ENCODE peak calls at places on chromosome 4, in ten cellular contexts. One of them, this sample, is unnamed.

GRCh38 chr4:2909583-2909982 is 53.6 kb downstream of the NOP14 start:
- DNase-seq in stimulated activated CD4-positive, alpha-beta T cell treated with anti-CD3 and anti-CD28 coated beads, Interleukin-12 subunit alpha, Interleukin-12 subunit beta, amount 100 ng/mL, for 48 hours: no peak
- DNase-seq in stimulated activated naive CD4-positive, alpha-beta T cell: no peak
- DNase-seq in right cardiac atrium: no peak
- DNase-seq in dermis blood vessel endothelial cell: no peak
- DNase-seq in WERI-Rb-1: no peak
- DNase-seq in stimulated activated naive CD8-positive, alpha-beta T cell treated with anti-CD3 and anti-CD28 coated beads, Interleukin-15, amount 100 ng/mL, for 72 hours: no peak
- DNase-seq in GM12865: no peak
- DNase-seq in lower leg skin: no peak
- DNase-seq in DMS153: no peak
- DNase-seq in this sample: no peak

GRCh38 chr4:69823481-69824186 is 36.3 kb downstream of the SULT1E1 start:
- DNase-seq in stimulated activated CD4-positive, alpha-beta T cell treated with anti-CD3 and anti-CD28 coated beads, Interleukin-12 subunit alpha, Interleukin-12 subunit beta, amount 100 ng/mL, for 48 hours: peak
- DNase-seq in stimulated activated naive CD4-positive, alpha-beta T cell: peak
- DNase-seq in right cardiac atrium: peak
- DNase-seq in dermis blood vessel endothelial cell: peak
- DNase-seq in WERI-Rb-1: peak
- DNase-seq in stimulated activated naive CD8-positive, alpha-beta T cell treated with anti-CD3 and anti-CD28 coated beads, Interleukin-15, amount 100 ng/mL, for 72 hours: no peak
- DNase-seq in GM12865: peak
- DNase-seq in lower leg skin: no peak
- DNase-seq in DMS153: peak
- DNase-seq in this sample: peak

GRCh38 chr4:139528377-139529005 is 27.5 kb downstream of the SETD7 start:
- DNase-seq in stimulated activated CD4-positive, alpha-beta T cell treated with anti-CD3 and anti-CD28 coated beads, Interleukin-12 subunit alpha, Interleukin-12 subunit beta, amount 100 ng/mL, for 48 hours: no peak
- DNase-seq in stimulated activated naive CD4-positive, alpha-beta T cell: no peak
- DNase-seq in right cardiac atrium: peak
- DNase-seq in dermis blood vessel endothelial cell: no peak
- DNase-seq in WERI-Rb-1: peak
- DNase-seq in stimulated activated naive CD8-positive, alpha-beta T cell treated with anti-CD3 and anti-CD28 coated beads, Interleukin-15, amount 100 ng/mL, for 72 hours: no peak
- DNase-seq in GM12865: peak
- DNase-seq in lower leg skin: no peak
- DNase-seq in DMS153: no peak
- DNase-seq in this sample: no peak

GRCh38 chr4:6378493-6379445 is 93.6 kb downstream of the PPP2R2C start:
- DNase-seq in stimulated activated CD4-positive, alpha-beta T cell treated with anti-CD3 and anti-CD28 coated beads, Interleukin-12 subunit alpha, Interleukin-12 subunit beta, amount 100 ng/mL, for 48 hours: no peak
- DNase-seq in stimulated activated naive CD4-positive, alpha-beta T cell: no peak
- DNase-seq in right cardiac atrium: peak
- DNase-seq in dermis blood vessel endothelial cell: no peak
- DNase-seq in WERI-Rb-1: no peak
- DNase-seq in stimulated activated naive CD8-positive, alpha-beta T cell treated with anti-CD3 and anti-CD28 coated beads, Interleukin-15, amount 100 ng/mL, for 72 hours: no peak
- DNase-seq in GM12865: no peak
- DNase-seq in lower leg skin: no peak
- DNase-seq in DMS153: no peak
- DNase-seq in this sample: no peak

GRCh38 chr4:107473126-107473525 is 246.9 kb downstream of the PAPSS1 start:
- DNase-seq in stimulated activated CD4-positive, alpha-beta T cell treated with anti-CD3 and anti-CD28 coated beads, Interleukin-12 subunit alpha, Interleukin-12 subunit beta, amount 100 ng/mL, for 48 hours: no peak
- DNase-seq in stimulated activated naive CD4-positive, alpha-beta T cell: no peak
- DNase-seq in right cardiac atrium: no peak
- DNase-seq in dermis blood vessel endothelial cell: no peak
- DNase-seq in WERI-Rb-1: no peak
- DNase-seq in stimulated activated naive CD8-positive, alpha-beta T cell treated with anti-CD3 and anti-CD28 coated beads, Interleukin-15, amount 100 ng/mL, for 72 hours: no peak
- DNase-seq in GM12865: no peak
- DNase-seq in lower leg skin: no peak
- DNase-seq in DMS153: no peak
- DNase-seq in this sample: no peak

GRCh38 chr4:103244251-103244650 is 46.1 kb upstream of the CENPE start:
- DNase-seq in stimulated activated CD4-positive, alpha-beta T cell treated with anti-CD3 and anti-CD28 coated beads, Interleukin-12 subunit alpha, Interleukin-12 subunit beta, amount 100 ng/mL, for 48 hours: no peak
- DNase-seq in stimulated activated naive CD4-positive, alpha-beta T cell: no peak
- DNase-seq in right cardiac atrium: no peak
- DNase-seq in dermis blood vessel endothelial cell: no peak
- DNase-seq in WERI-Rb-1: no peak
- DNase-seq in stimulated activated naive CD8-positive, alpha-beta T cell treated with anti-CD3 and anti-CD28 coated beads, Interleukin-15, amount 100 ng/mL, for 72 hours: no peak
- DNase-seq in GM12865: no peak
- DNase-seq in lower leg skin: no peak
- DNase-seq in DMS153: no peak
- DNase-seq in this sample: no peak

GRCh38 chr4:102693266-102693850 is 67.4 kb downstream of the MANBA start:
- DNase-seq in stimulated activated CD4-positive, alpha-beta T cell treated with anti-CD3 and anti-CD28 coated beads, Interleukin-12 subunit alpha, Interleukin-12 subunit beta, amount 100 ng/mL, for 48 hours: no peak
- DNase-seq in stimulated activated naive CD4-positive, alpha-beta T cell: no peak
- DNase-seq in right cardiac atrium: no peak
- DNase-seq in dermis blood vessel endothelial cell: no peak
- DNase-seq in WERI-Rb-1: no peak
- DNase-seq in stimulated activated naive CD8-positive, alpha-beta T cell treated with anti-CD3 and anti-CD28 coated beads, Interleukin-15, amount 100 ng/mL, for 72 hours: no peak
- DNase-seq in GM12865: no peak
- DNase-seq in lower leg skin: no peak
- DNase-seq in DMS153: no peak
- DNase-seq in this sample: no peak

GRCh38 chr4:119825696-119826095 is 197.1 kb upstream of the PDE5A start:
- DNase-seq in stimulated activated CD4-positive, alpha-beta T cell treated with anti-CD3 and anti-CD28 coated beads, Interleukin-12 subunit alpha, Interleukin-12 subunit beta, amount 100 ng/mL, for 48 hours: no peak
- DNase-seq in stimulated activated naive CD4-positive, alpha-beta T cell: no peak
- DNase-seq in right cardiac atrium: no peak
- DNase-seq in dermis blood vessel endothelial cell: no peak
- DNase-seq in WERI-Rb-1: no peak
- DNase-seq in stimulated activated naive CD8-positive, alpha-beta T cell treated with anti-CD3 and anti-CD28 coated beads, Interleukin-15, amount 100 ng/mL, for 72 hours: no peak
- DNase-seq in GM12865: no peak
- DNase-seq in lower leg skin: no peak
- DNase-seq in DMS153: no peak
- DNase-seq in this sample: no peak

GRCh38 chr4:147714575-147715401 is 17.1 kb upstream of the ARHGAP10 start:
- DNase-seq in stimulated activated CD4-positive, alpha-beta T cell treated with anti-CD3 and anti-CD28 coated beads, Interleukin-12 subunit alpha, Interleukin-12 subunit beta, amount 100 ng/mL, for 48 hours: no peak
- DNase-seq in stimulated activated naive CD4-positive, alpha-beta T cell: no peak
- DNase-seq in right cardiac atrium: no peak
- DNase-seq in dermis blood vessel endothelial cell: peak
- DNase-seq in WERI-Rb-1: no peak
- DNase-seq in stimulated activated naive CD8-positive, alpha-beta T cell treated with anti-CD3 and anti-CD28 coated beads, Interleukin-15, amount 100 ng/mL, for 72 hours: no peak
- DNase-seq in GM12865: no peak
- DNase-seq in lower leg skin: peak
- DNase-seq in DMS153: no peak
- DNase-seq in this sample: no peak

GRCh38 chr4:5361968-5362367 is 310.7 kb downstream of the STK32B start:
- DNase-seq in stimulated activated CD4-positive, alpha-beta T cell treated with anti-CD3 and anti-CD28 coated beads, Interleukin-12 subunit alpha, Interleukin-12 subunit beta, amount 100 ng/mL, for 48 hours: no peak
- DNase-seq in stimulated activated naive CD4-positive, alpha-beta T cell: no peak
- DNase-seq in right cardiac atrium: no peak
- DNase-seq in dermis blood vessel endothelial cell: peak
- DNase-seq in WERI-Rb-1: no peak
- DNase-seq in stimulated activated naive CD8-positive, alpha-beta T cell treated with anti-CD3 and anti-CD28 coated beads, Interleukin-15, amount 100 ng/mL, for 72 hours: no peak
- DNase-seq in GM12865: peak
- DNase-seq in lower leg skin: no peak
- DNase-seq in DMS153: no peak
- DNase-seq in this sample: no peak